ENCODE peak calls at places on chromosome 16, in four cellular contexts. U is heart left ventricle; B is choroid plexus epithelial cell; N is activated T-helper 9 cell treated with anti-CD3 and anti-CD28 coated beads, Interleukin-2, amount 50 U/mL, for 16 hours. X is an unnamed sample.
A peak's percentile ranks its signal among the peaks of the same experiment; 100 is the strongest.

GRCh38 chr16:82801361-82801760 is 174.6 kb downstream of the CDH13 start:
- DNase-seq in B (peak; percentile 74), U (no peak), N (no peak), X (no peak)

GRCh38 chr16:83199012-83199411 is 572.2 kb downstream of the CDH13 start:
- DNase-seq in U (no peak), B (no peak), N (no peak), X (no peak)

GRCh38 chr16:50004239-50004638 is 20.8 kb upstream of the CNEP1R1 start:
- DNase-seq in B (no peak), N (no peak), U (no peak), X (no peak)

GRCh38 chr16:15961060-15961511 is 11.7 kb downstream of the ABCC1 start:
- DNase-seq in N (peak; percentile 51), B (peak; percentile 60), U (no peak), X (no peak)

GRCh38 chr16:4414187-4414909 is 2.0 kb downstream of the CORO7 start:
- DNase-seq in B (no peak), U (no peak), N (peak; percentile 80), X (no peak)

GRCh38 chr16:30372725-30373124 is 1.9 kb upstream of the MYL11 start:
- DNase-seq in N (no peak), U (no peak), B (no peak), X (no peak)

GRCh38 chr16:77833906-77834599 is 45.7 kb downstream of the VAT1L start:
- DNase-seq in B (peak; percentile 77), U (no peak), N (no peak), X (no peak)

GRCh38 chr16:86714166-86714565 is 135.8 kb downstream of the FOXL1 start:
- DNase-seq in N (no peak), U (no peak), B (peak; percentile 18), X (no peak)

GRCh38 chr16:24700549-24701392 is 28.7 kb upstream of the TNRC6A start:
- DNase-seq in B (peak; percentile 98), U (peak; percentile 81), N (no peak), X (no peak)

GRCh38 chr16:8859913-8860881 is 8.6 kb downstream of the CARHSP1 start:
- DNase-seq in B (peak; percentile 91), N (no peak), U (no peak), X (no peak)

GRCh38 chr16:239948-240277 is 5.3 kb downstream of the FAM234A start:
- DNase-seq in B (peak; percentile 15), U (peak; percentile 23), N (no peak), X (no peak)

GRCh38 chr16:4323845-4324478 is 8.1 kb downstream of the GLIS2 start:
- DNase-seq in B (peak; percentile 65), N (no peak), U (peak; percentile 81), X (no peak)

GRCh38 chr16:73113326-73113720 is 65.4 kb upstream of the ZFHX3 start:
- DNase-seq in U (no peak), B (peak; percentile 12), N (no peak), X (peak; percentile 54)

GRCh38 chr16:69940676-69941075 is 10.5 kb upstream of the CLEC18A start:
- DNase-seq in U (no peak), B (no peak), N (no peak), X (no peak)

GRCh38 chr16:48537275-48537674 is 72.7 kb downstream of the N4BP1 start:
- DNase-seq in N (no peak), U (peak; percentile 57), B (no peak), X (no peak)

GRCh38 chr16:51816929-51817328 is 665.9 kb upstream of the SALL1 start:
- DNase-seq in N (no peak), U (no peak), B (peak; percentile 25), X (no peak)

GRCh38 chr16:14606102-14606501 is 24.0 kb downstream of the PARN start:
- DNase-seq in B (no peak), N (no peak), U (no peak), X (no peak)

GRCh38 chr16:30112197-30113030 is 923 bp downstream of the GDPD3 start:
- DNase-seq in U (peak; percentile 53), B (peak; percentile 74), N (peak; percentile 43), X (peak; percentile 51)

GRCh38 chr16:2008009-2008526 is 1.6 kb downstream of the ZNF598 start:
- DNase-seq in B (peak; percentile 35), U (no peak), N (no peak), X (no peak)

GRCh38 chr16:11264155-11264832 is 4.8 kb downstream of the TNP2 start:
- DNase-seq in N (no peak), B (no peak), U (no peak), X (no peak)

GRCh38 chr16:75599452-75600277 is 23.4 kb downstream of the ADAT1 start:
- DNase-seq in N (no peak), U (no peak), B (no peak), X (no peak)

GRCh38 chr16:89202422-89203215 is 2.3 kb upstream of the SLC22A31 start:
- DNase-seq in U (peak; percentile 3), N (no peak), B (no peak), X (no peak)

GRCh38 chr16:80640316-80640715 is 99.5 kb downstream of the DYNLRB2 start:
- DNase-seq in N (no peak), B (no peak), U (no peak), X (no peak)

GRCh38 chr16:27600386-27600785 is 50.4 kb downstream of the KATNIP start:
- DNase-seq in B (no peak), U (no peak), N (no peak), X (no peak)

GRCh38 chr16:25064967-25065366 is 46.6 kb upstream of the LCMT1 start:
- DNase-seq in N (no peak), U (peak; percentile 33), B (no peak), X (no peak)

GRCh38 chr16:81711609-81712329 is 67.3 kb upstream of the PLCG2 start:
- DNase-seq in U (no peak), N (no peak), B (peak; percentile 99), X (no peak)

GRCh38 chr16:11636172-11636721 is 32.0 kb upstream of the SNN start:
- DNase-seq in N (no peak), B (no peak), U (no peak), X (no peak)